ENCODE peak calls at places on chromosomes 7 and 10, in seven cellular contexts. Q is endothelial cell; X is ACHN; Z is activated CD8-positive, alpha-beta memory T cell treated with anti-CD3 and anti-CD28 coated beads, Interleukin-2, amount 10 ng/mL, durations not matched to agents 7 days and 5 days; C is stimulated activated CD4-positive, alpha-beta T cell treated with anti-CD3 and anti-CD28 coated beads, Interleukin-1b, Interleukin-23, amount 100 ng/mL, for 4 hours; E is AG09309; D is HCEC 1CT. R is an unnamed sample.

GRCh38 chr7:88346357-88346756 is 39.7 kb upstream of the STEAP4 start:
- DNase-seq in Q (no peak), X (no peak), Z (no peak), C (no peak), E (no peak), D (no peak), R (no peak)

GRCh38 chr10:13049774-13050420 is 48.4 kb upstream of the CCDC3 start:
- DNase-seq in Q (no peak), X (no peak), Z (no peak), C (no peak), E (no peak), D (no peak), R (no peak)

GRCh38 chr7:114885836-114886235 is 36.1 kb upstream of the MDFIC start:
- DNase-seq in Q (no peak), X (no peak), Z (no peak), C (no peak), E (no peak), D (peak; percentile 58), R (no peak)

GRCh38 chr10:33355267-33355666 is 20.8 kb upstream of the NRP1 start:
- DNase-seq in Q (no peak), X (no peak), Z (no peak), C (no peak), E (no peak), D (no peak), R (no peak)

GRCh38 chr7:157461805-157462771 is 125.3 kb downstream of the DNAJB6 start:
- DNase-seq in Q (no peak), X (no peak), Z (peak; percentile 32), C (no peak), E (no peak), D (no peak), R (no peak)

GRCh38 chr7:37405603-37406122 is 43.0 kb downstream of the ELMO1 start:
- DNase-seq in Q (no peak), X (no peak), Z (no peak), C (no peak), E (no peak), D (no peak), R (no peak)

GRCh38 chr7:51121945-51122425 is 194.6 kb downstream of the COBL start:
- DNase-seq in Q (peak; percentile 76), X (no peak), Z (no peak), C (no peak), E (no peak), D (no peak), R (no peak)

GRCh38 chr10:70191906-70192305 is 21.6 kb upstream of the SAR1A start:
- DNase-seq in Q (no peak), X (peak; percentile 29), Z (no peak), C (no peak), E (peak; percentile 94), D (peak; percentile 99), R (no peak)

GRCh38 chr10:124222298-124223000 is 129.1 kb upstream of the CHST15 start:
- DNase-seq in Q (no peak), X (no peak), Z (no peak), C (no peak), E (no peak), D (no peak), R (no peak)

GRCh38 chr10:86079088-86079487 is 287.5 kb downstream of the GRID1 start:
- DNase-seq in Q (no peak), X (peak; percentile 11), Z (no peak), C (no peak), E (no peak), D (no peak), R (no peak)

GRCh38 chr7:37062019-37062418 is 337.7 kb upstream of the AOAH start:
- DNase-seq in Q (no peak), X (no peak), Z (no peak), C (no peak), E (no peak), D (no peak), R (no peak)

R was measured in vagina.